ENCODE peak calls at places on chromosomes 13 and 19, in ten cellular contexts. One of them, this sample, is unnamed.

GRCh38 chr19:1315470-1316166 is 29.9 kb downstream of the EFNA2 start:
- DNase-seq in gastrocnemius medialis: no peak
- DNase-seq in uterus: no peak
- DNase-seq in body of pancreas: peak
- DNase-seq in heart left ventricle: peak
- DNase-seq in IMR-90: peak
- DNase-seq in breast epithelium: no peak
- DNase-seq in GM12878: no peak
- DNase-seq in A549: peak
- DNase-seq in tibial nerve: no peak
- DNase-seq in this sample: peak

GRCh38 chr13:74770361-74770760 is 636.2 kb upstream of the KLF12 start:
- DNase-seq in A549: no peak
- DNase-seq in uterus: no peak
- DNase-seq in body of pancreas: no peak
- DNase-seq in GM12878: no peak
- DNase-seq in IMR-90: peak
- DNase-seq in tibial nerve: no peak
- DNase-seq in gastrocnemius medialis: no peak
- DNase-seq in heart left ventricle: no peak
- DNase-seq in breast epithelium: no peak
- DNase-seq in this sample: no peak

GRCh38 chr13:43061496-43062280 is 38.3 kb downstream of the DNAJC15 start:
- DNase-seq in gastrocnemius medialis: no peak
- DNase-seq in IMR-90: no peak
- DNase-seq in uterus: no peak
- DNase-seq in breast epithelium: no peak
- DNase-seq in heart left ventricle: no peak
- DNase-seq in body of pancreas: no peak
- DNase-seq in GM12878: no peak
- DNase-seq in tibial nerve: no peak
- DNase-seq in A549: no peak
- DNase-seq in this sample: no peak

GRCh38 chr13:32804673-32805260 is 211.5 kb upstream of the KL start:
- DNase-seq in tibial nerve: no peak
- DNase-seq in A549: no peak
- DNase-seq in heart left ventricle: no peak
- DNase-seq in GM12878: no peak
- DNase-seq in body of pancreas: no peak
- DNase-seq in breast epithelium: no peak
- DNase-seq in gastrocnemius medialis: no peak
- DNase-seq in IMR-90: peak
- DNase-seq in uterus: no peak
- DNase-seq in this sample: no peak

GRCh38 chr13:51276684-51277083 is 54.5 kb downstream of the FAM124A start:
- DNase-seq in heart left ventricle: no peak
- DNase-seq in breast epithelium: no peak
- DNase-seq in body of pancreas: peak
- DNase-seq in GM12878: no peak
- DNase-seq in uterus: no peak
- DNase-seq in tibial nerve: no peak
- DNase-seq in IMR-90: no peak
- DNase-seq in A549: no peak
- DNase-seq in gastrocnemius medialis: no peak
- DNase-seq in this sample: no peak

GRCh38 chr19:28419312-28419711 is 793.6 kb downstream of the UQCRFS1 start:
- DNase-seq in IMR-90: no peak
- DNase-seq in A549: no peak
- DNase-seq in gastrocnemius medialis: no peak
- DNase-seq in uterus: no peak
- DNase-seq in GM12878: no peak
- DNase-seq in tibial nerve: no peak
- DNase-seq in body of pancreas: no peak
- DNase-seq in heart left ventricle: no peak
- DNase-seq in breast epithelium: no peak
- DNase-seq in this sample: no peak

GRCh38 chr19:47036233-47036651 is 12.2 kb downstream of the TMEM160 start:
- DNase-seq in tibial nerve: no peak
- DNase-seq in body of pancreas: peak
- DNase-seq in breast epithelium: no peak
- DNase-seq in A549: no peak
- DNase-seq in GM12878: no peak
- DNase-seq in gastrocnemius medialis: no peak
- DNase-seq in heart left ventricle: no peak
- DNase-seq in IMR-90: no peak
- DNase-seq in uterus: no peak
- DNase-seq in this sample: peak

GRCh38 chr13:29484236-29484635 is 111.3 kb downstream of the SLC7A1 start:
- DNase-seq in heart left ventricle: no peak
- DNase-seq in body of pancreas: no peak
- DNase-seq in tibial nerve: no peak
- DNase-seq in IMR-90: no peak
- DNase-seq in uterus: no peak
- DNase-seq in breast epithelium: no peak
- DNase-seq in gastrocnemius medialis: no peak
- DNase-seq in A549: no peak
- DNase-seq in GM12878: no peak
- DNase-seq in this sample: no peak

GRCh38 chr13:102620512-102620911 is 23.7 kb downstream of the TPP2 start:
- DNase-seq in breast epithelium: no peak
- DNase-seq in tibial nerve: no peak
- DNase-seq in body of pancreas: peak
- DNase-seq in gastrocnemius medialis: no peak
- DNase-seq in heart left ventricle: no peak
- DNase-seq in GM12878: no peak
- DNase-seq in uterus: no peak
- DNase-seq in IMR-90: no peak
- DNase-seq in A549: no peak
- DNase-seq in this sample: no peak

GRCh38 chr19:3530389-3530788 is 8.6 kb upstream of the TEKTIP1 start:
- DNase-seq in breast epithelium: no peak
- DNase-seq in body of pancreas: no peak
- DNase-seq in GM12878: no peak
- DNase-seq in tibial nerve: no peak
- DNase-seq in gastrocnemius medialis: no peak
- DNase-seq in A549: no peak
- DNase-seq in heart left ventricle: no peak
- DNase-seq in uterus: no peak
- DNase-seq in IMR-90: no peak
- DNase-seq in this sample: no peak

GRCh38 chr13:101522607-101523006 is 70.1 kb downstream of the ITGBL1 start:
- DNase-seq in A549: no peak
- DNase-seq in body of pancreas: no peak
- DNase-seq in tibial nerve: no peak
- DNase-seq in GM12878: no peak
- DNase-seq in heart left ventricle: no peak
- DNase-seq in breast epithelium: no peak
- DNase-seq in uterus: no peak
- DNase-seq in gastrocnemius medialis: no peak
- DNase-seq in IMR-90: no peak
- DNase-seq in this sample: no peak

GRCh38 chr19:14433454-14434156 is 499 bp downstream of the PKN1 start:
- DNase-seq in IMR-90: no peak
- DNase-seq in breast epithelium: no peak
- DNase-seq in A549: no peak
- DNase-seq in heart left ventricle: no peak
- DNase-seq in gastrocnemius medialis: no peak
- DNase-seq in uterus: peak
- DNase-seq in tibial nerve: no peak
- DNase-seq in GM12878: no peak
- DNase-seq in body of pancreas: peak
- DNase-seq in this sample: peak

GRCh38 chr19:32646556-32646955 is 28.4 kb downstream of the ANKRD27 start:
- DNase-seq in tibial nerve: no peak
- DNase-seq in A549: no peak
- DNase-seq in heart left ventricle: no peak
- DNase-seq in IMR-90: no peak
- DNase-seq in gastrocnemius medialis: no peak
- DNase-seq in body of pancreas: no peak
- DNase-seq in uterus: no peak
- DNase-seq in GM12878: no peak
- DNase-seq in breast epithelium: no peak
- DNase-seq in this sample: no peak
- TF ChIP-seq POLR2A in tibial nerve: no peak
- TF ChIP-seq POLR2A in A549: no peak
- TF ChIP-seq POLR2A in heart left ventricle: no peak
- TF ChIP-seq POLR2A in IMR-90: no peak
- TF ChIP-seq POLR2A in gastrocnemius medialis: no peak
- TF ChIP-seq POLR2A in body of pancreas: no peak
- TF ChIP-seq POLR2A in uterus: no peak
- TF ChIP-seq POLR2A in GM12878: no peak
- TF ChIP-seq POLR2A in breast epithelium: no peak
- TF ChIP-seq POLR2A in this sample: no peak

GRCh38 chr13:49560270-49561063 is 24.9 kb downstream of the RCBTB1 start:
- DNase-seq in IMR-90: peak
- DNase-seq in body of pancreas: peak
- DNase-seq in heart left ventricle: no peak
- DNase-seq in GM12878: no peak
- DNase-seq in tibial nerve: no peak
- DNase-seq in breast epithelium: no peak
- DNase-seq in gastrocnemius medialis: no peak
- DNase-seq in uterus: no peak
- DNase-seq in A549: peak
- DNase-seq in this sample: no peak
- TF ChIP-seq CTCF in IMR-90: peak
- TF ChIP-seq CTCF in body of pancreas: peak
- TF ChIP-seq CTCF in heart left ventricle: no peak
- TF ChIP-seq CTCF in GM12878: peak
- TF ChIP-seq CTCF in tibial nerve: no peak
- TF ChIP-seq CTCF in breast epithelium: no peak
- TF ChIP-seq CTCF in gastrocnemius medialis: no peak
- TF ChIP-seq CTCF in uterus: no peak
- TF ChIP-seq CTCF in A549: peak
- TF ChIP-seq CTCF in this sample: no peak

GRCh38 chr19:19822148-19822429 is 539 bp upstream of the ZNF506 start:
- DNase-seq in IMR-90: no peak
- DNase-seq in heart left ventricle: no peak
- DNase-seq in gastrocnemius medialis: no peak
- DNase-seq in tibial nerve: no peak
- DNase-seq in uterus: no peak
- DNase-seq in GM12878: no peak
- DNase-seq in body of pancreas: no peak
- DNase-seq in breast epithelium: no peak
- DNase-seq in A549: no peak
- DNase-seq in this sample: no peak
- H3K4me3 ChIP-seq in IMR-90: peak
- H3K4me3 ChIP-seq in heart left ventricle: peak
- H3K4me3 ChIP-seq in gastrocnemius medialis: peak
- H3K4me3 ChIP-seq in tibial nerve: peak
- H3K4me3 ChIP-seq in uterus: peak
- H3K4me3 ChIP-seq in GM12878: peak
- H3K4me3 ChIP-seq in body of pancreas: peak
- H3K4me3 ChIP-seq in breast epithelium: peak
- H3K4me3 ChIP-seq in A549: no peak
- H3K4me3 ChIP-seq in this sample: peak

GRCh38 chr13:57825066-57825465 is 193.5 kb downstream of the PCDH17 start:
- DNase-seq in breast epithelium: no peak
- DNase-seq in IMR-90: no peak
- DNase-seq in A549: no peak
- DNase-seq in body of pancreas: no peak
- DNase-seq in GM12878: no peak
- DNase-seq in tibial nerve: no peak
- DNase-seq in gastrocnemius medialis: no peak
- DNase-seq in uterus: no peak
- DNase-seq in heart left ventricle: no peak
- DNase-seq in this sample: no peak

GRCh38 chr13:57824121-57824520 is 192.6 kb downstream of the PCDH17 start:
- DNase-seq in heart left ventricle: no peak
- DNase-seq in gastrocnemius medialis: no peak
- DNase-seq in body of pancreas: no peak
- DNase-seq in IMR-90: no peak
- DNase-seq in tibial nerve: no peak
- DNase-seq in breast epithelium: no peak
- DNase-seq in uterus: no peak
- DNase-seq in GM12878: no peak
- DNase-seq in A549: no peak
- DNase-seq in this sample: peak

GRCh38 chr13:57820924-57821323 is 189.4 kb downstream of the PCDH17 start:
- DNase-seq in IMR-90: no peak
- DNase-seq in A549: no peak
- DNase-seq in gastrocnemius medialis: no peak
- DNase-seq in tibial nerve: no peak
- DNase-seq in heart left ventricle: no peak
- DNase-seq in body of pancreas: no peak
- DNase-seq in uterus: no peak
- DNase-seq in breast epithelium: no peak
- DNase-seq in GM12878: no peak
- DNase-seq in this sample: no peak

GRCh38 chr13:57829496-57829895 is 198.0 kb downstream of the PCDH17 start:
- DNase-seq in A549: no peak
- DNase-seq in body of pancreas: no peak
- DNase-seq in GM12878: no peak
- DNase-seq in uterus: no peak
- DNase-seq in tibial nerve: no peak
- DNase-seq in gastrocnemius medialis: no peak
- DNase-seq in breast epithelium: no peak
- DNase-seq in heart left ventricle: no peak
- DNase-seq in IMR-90: no peak
- DNase-seq in this sample: no peak

GRCh38 chr13:57823704-57824103 is 192.2 kb downstream of the PCDH17 start:
- DNase-seq in tibial nerve: no peak
- DNase-seq in IMR-90: no peak
- DNase-seq in breast epithelium: no peak
- DNase-seq in GM12878: no peak
- DNase-seq in A549: no peak
- DNase-seq in gastrocnemius medialis: no peak
- DNase-seq in uterus: no peak
- DNase-seq in body of pancreas: no peak
- DNase-seq in heart left ventricle: no peak
- DNase-seq in this sample: no peak
- TF ChIP-seq POLR2A in tibial nerve: no peak
- TF ChIP-seq POLR2A in IMR-90: no peak
- TF ChIP-seq POLR2A in breast epithelium: no peak
- TF ChIP-seq POLR2A in GM12878: no peak
- TF ChIP-seq POLR2A in A549: no peak
- TF ChIP-seq POLR2A in gastrocnemius medialis: no peak
- TF ChIP-seq POLR2A in uterus: no peak
- TF ChIP-seq POLR2A in body of pancreas: no peak
- TF ChIP-seq POLR2A in heart left ventricle: no peak
- TF ChIP-seq POLR2A in this sample: no peak

GRCh38 chr13:47594833-47595232 is 406.2 kb downstream of the SUCLA2 start:
- DNase-seq in gastrocnemius medialis: no peak
- DNase-seq in GM12878: no peak
- DNase-seq in tibial nerve: no peak
- DNase-seq in breast epithelium: no peak
- DNase-seq in uterus: no peak
- DNase-seq in A549: no peak
- DNase-seq in IMR-90: peak
- DNase-seq in body of pancreas: no peak
- DNase-seq in heart left ventricle: no peak
- DNase-seq in this sample: no peak
- TF ChIP-seq CTCF in gastrocnemius medialis: no peak
- TF ChIP-seq CTCF in GM12878: no peak
- TF ChIP-seq CTCF in tibial nerve: no peak
- TF ChIP-seq CTCF in breast epithelium: no peak
- TF ChIP-seq CTCF in uterus: no peak
- TF ChIP-seq CTCF in A549: no peak
- TF ChIP-seq CTCF in IMR-90: no peak
- TF ChIP-seq CTCF in body of pancreas: no peak
- TF ChIP-seq CTCF in heart left ventricle: no peak
- TF ChIP-seq CTCF in this sample: no peak

GRCh38 chr19:43474487-43474886 is 9.1 kb upstream of the LYPD3 start:
- DNase-seq in gastrocnemius medialis: no peak
- DNase-seq in GM12878: no peak
- DNase-seq in breast epithelium: no peak
- DNase-seq in uterus: no peak
- DNase-seq in IMR-90: no peak
- DNase-seq in heart left ventricle: no peak
- DNase-seq in A549: no peak
- DNase-seq in body of pancreas: no peak
- DNase-seq in tibial nerve: no peak
- DNase-seq in this sample: no peak
- H3K4me3 ChIP-seq in gastrocnemius medialis: peak
- H3K4me3 ChIP-seq in GM12878: no peak
- H3K4me3 ChIP-seq in breast epithelium: no peak
- H3K4me3 ChIP-seq in uterus: no peak
- H3K4me3 ChIP-seq in IMR-90: no peak
- H3K4me3 ChIP-seq in heart left ventricle: peak
- H3K4me3 ChIP-seq in A549: peak
- H3K4me3 ChIP-seq in body of pancreas: no peak
- H3K4me3 ChIP-seq in tibial nerve: peak
- H3K4me3 ChIP-seq in this sample: peak

This sample was measured in upper lobe of left lung.